ENCODE peak calls at places on chromosomes 7 and 10, in four cellular contexts. N, E, U and W are unnamed samples.

GRCh38 chr10:97640868-97641811 is 669 bp downstream of the PI4K2A start:
- DNase-seq in N (peak), E (peak), U (peak), W (no peak)

GRCh38 chr10:62352356-62352963 is 21.7 kb upstream of the ZNF365 start:
- DNase-seq in N (peak), E (no peak), U (no peak), W (no peak)

GRCh38 chr10:78952686-78953085 is 116.1 kb upstream of the ZMIZ1 start:
- DNase-seq in N (peak), E (no peak), U (no peak), W (no peak)

GRCh38 chr10:24894309-24894708 is 58.1 kb downstream of the PRTFDC1 start:
- DNase-seq in N (peak), E (no peak), U (no peak), W (no peak)

GRCh38 chr7:108459922-108460551 is 3.8 kb upstream of the NRCAM start:
- DNase-seq in N (peak), E (peak), U (peak), W (no peak)

GRCh38 chr10:101829561-101830315 is 11.5 kb upstream of the OGA start:
- DNase-seq in N (no peak), E (no peak), U (peak), W (no peak)

GRCh38 chr10:123132576-123133477 is 2.9 kb upstream of the HMX3 start:
- DNase-seq in N (peak), E (peak), U (peak), W (peak)

GRCh38 chr10:10852464-10852863 is 165.2 kb upstream of the CELF2 start:
- DNase-seq in N (no peak), E (no peak), U (no peak), W (no peak)

GRCh38 chr10:25738776-25739175 is 195.3 kb upstream of the MYO3A start:
- DNase-seq in N (no peak), E (no peak), U (no peak), W (no peak)

GRCh38 chr7:113742377-113742776 is 176.4 kb downstream of the PPP1R3A start:
- DNase-seq in N (no peak), E (no peak), U (no peak), W (no peak)

GRCh38 chr7:68074242-68074641 is 1077.6 kb downstream of the TYW1 start:
- DNase-seq in N (no peak), E (no peak), U (no peak), W (no peak)

GRCh38 chr10:34814228-34815173 is 595 bp downstream of the PARD3 start:
- DNase-seq in N (peak), E (peak), U (peak), W (peak)

GRCh38 chr7:50818324-50818723 is 35.6 kb upstream of the GRB10 start:
- DNase-seq in N (no peak), E (no peak), U (no peak), W (no peak)

GRCh38 chr7:43784030-43785001 is 25.8 kb downstream of the BLVRA start:
- DNase-seq in N (no peak), E (peak), U (no peak), W (no peak)

GRCh38 chr7:43785425-43785824 is 26.9 kb downstream of the BLVRA start:
- DNase-seq in N (peak), E (no peak), U (peak), W (no peak)

GRCh38 chr7:43779032-43779812 is 20.7 kb downstream of the BLVRA start:
- DNase-seq in N (peak), E (no peak), U (no peak), W (no peak)

GRCh38 chr7:43781726-43782607 is 23.5 kb downstream of the BLVRA start:
- DNase-seq in N (peak), E (peak), U (peak), W (no peak)

GRCh38 chr7:43782768-43783555 is 24.5 kb downstream of the BLVRA start:
- DNase-seq in N (no peak), E (no peak), U (no peak), W (no peak)
- TF ChIP-seq CTCF in N (no peak), E (no peak), U (no peak), W (no peak)

DNA sequence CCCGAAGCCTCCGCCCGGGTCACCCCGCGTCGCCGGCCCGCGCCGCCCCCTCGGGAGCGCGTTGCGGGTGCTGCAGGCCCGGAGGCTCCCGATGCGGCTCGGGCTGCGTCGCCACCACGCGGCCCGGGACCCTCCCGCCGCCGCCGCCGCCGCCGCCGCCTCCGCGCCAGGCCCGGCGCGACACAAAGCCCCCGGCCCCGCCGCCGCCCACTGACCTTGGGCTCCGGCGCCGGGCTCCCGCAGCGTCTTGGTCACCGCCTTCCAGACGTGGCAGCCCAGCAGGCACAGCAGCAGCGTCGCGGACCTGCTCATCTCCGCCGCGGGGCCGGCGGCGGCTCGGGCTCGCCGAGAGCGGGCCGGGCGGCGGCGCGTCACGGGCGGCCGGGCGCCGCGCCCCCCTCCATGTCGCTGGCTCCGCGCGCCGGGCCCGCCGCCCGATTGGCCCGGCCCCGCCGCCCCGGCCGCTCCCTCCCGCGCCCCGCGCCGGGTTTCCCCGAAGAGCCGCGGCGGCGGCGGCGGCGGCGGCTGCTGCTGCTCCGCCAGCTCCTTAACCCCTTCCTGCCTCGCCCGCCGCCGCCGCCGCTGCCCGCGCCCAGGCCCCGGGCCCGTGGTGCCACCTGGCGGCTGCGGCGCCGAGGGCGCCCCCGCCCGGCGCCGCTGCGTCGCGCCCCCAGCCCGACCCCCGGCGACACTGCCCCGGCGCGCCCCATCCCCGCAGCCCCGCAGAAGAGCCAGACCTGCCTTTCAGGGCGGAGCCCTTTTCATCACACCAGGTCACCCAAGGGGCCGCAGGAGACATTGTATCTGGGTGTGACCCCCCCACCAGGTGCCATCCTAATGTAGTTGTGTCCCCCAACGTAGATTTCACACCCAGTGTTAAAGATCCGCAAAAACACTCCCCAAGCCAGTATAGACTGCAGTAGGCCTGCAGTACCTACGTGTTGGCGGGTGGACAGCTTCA is at the start of gene FAM171A1:
- DNase-seq in N (peak), E (peak), U (peak), W (peak)
- TF ChIP-seq CTCF in N (peak), E (no peak), U (peak), W (peak)

GRCh38 chr10:73886085-73886529 is 11.8 kb upstream of the CAMK2G start:
- DNase-seq in N (peak), E (peak), U (peak), W (peak)

GRCh38 chr10:73886625-73887024 is 12.3 kb upstream of the CAMK2G start:
- DNase-seq in N (no peak), E (no peak), U (peak), W (no peak)

GRCh38 chr10:73889014-73889413 is 14.7 kb upstream of the CAMK2G start:
- DNase-seq in N (peak), E (peak), U (peak), W (no peak)

GRCh38 chr10:73888514-73888913 is 14.2 kb upstream of the CAMK2G start:
- DNase-seq in N (no peak), E (no peak), U (peak), W (no peak)

DNA sequence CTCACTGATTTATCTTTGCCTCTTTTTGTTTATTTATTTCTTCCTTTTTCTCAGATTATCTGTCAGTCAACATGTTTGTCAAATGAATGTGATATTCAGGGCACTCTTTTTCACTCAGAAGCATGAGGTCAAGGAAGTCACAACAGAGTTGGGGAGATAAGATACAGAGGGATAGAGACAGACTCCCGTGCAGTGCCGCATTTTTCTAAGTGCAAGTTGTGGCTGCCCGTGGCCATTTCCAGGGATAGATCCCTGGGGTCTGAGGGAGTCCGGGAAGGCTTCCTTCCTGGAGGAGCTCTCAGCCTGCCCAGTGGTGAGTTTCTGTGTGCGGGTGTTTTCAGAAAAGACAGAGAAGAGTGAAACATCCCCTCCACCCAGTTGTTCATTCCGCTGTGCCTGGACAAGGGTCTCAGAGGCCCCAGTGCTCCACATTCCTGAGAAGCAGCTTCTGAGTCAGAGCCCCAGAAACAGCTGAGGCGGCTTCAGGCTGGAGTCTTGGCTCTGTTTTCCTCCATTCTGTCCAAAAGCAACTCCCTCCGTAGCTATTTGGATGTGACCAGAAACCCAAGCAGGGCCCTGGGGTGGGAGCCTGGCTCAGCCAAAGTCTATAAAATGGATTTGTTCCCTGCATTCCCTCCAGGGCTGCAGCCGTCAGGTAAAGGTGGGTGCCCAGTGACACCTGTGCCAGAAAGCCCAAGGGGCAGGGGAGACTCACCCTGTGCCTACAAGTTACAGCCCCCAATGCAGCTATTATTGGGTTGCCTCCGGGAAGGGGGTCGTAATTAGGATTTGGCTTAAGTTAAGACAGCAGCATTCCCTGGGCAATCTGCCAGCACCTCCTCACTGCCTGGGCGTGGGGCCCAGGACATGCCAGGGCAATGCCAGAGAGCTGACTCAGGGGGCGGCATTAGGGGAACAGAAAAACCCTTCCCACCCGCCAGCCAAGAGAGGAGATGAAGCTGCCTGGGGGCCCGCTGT is 13.0 kb upstream of the CAMK2G start:
- DNase-seq in N (peak), E (no peak), U (peak), W (no peak)
- TF ChIP-seq CTCF in N (no peak), E (no peak), U (no peak), W (no peak)

DNA sequence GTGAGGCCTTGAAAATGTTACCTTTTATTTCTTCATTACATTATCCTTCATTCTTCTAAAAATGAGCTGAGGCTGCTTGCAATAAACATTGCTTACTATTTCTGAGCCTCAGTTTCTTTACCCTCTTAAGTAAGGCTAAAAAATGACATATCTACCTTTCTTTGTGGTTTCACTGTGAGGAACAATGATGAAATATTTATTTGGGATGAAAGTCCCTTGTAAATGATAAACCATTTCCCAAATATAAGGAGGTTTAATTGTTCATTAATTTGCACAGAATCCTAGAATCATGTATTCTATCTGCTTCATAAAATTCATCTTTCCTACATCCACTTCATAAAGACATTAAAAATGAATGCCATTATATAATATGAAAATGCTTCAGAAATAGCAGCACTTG is 27.9 kb downstream of the ZC3HAV1 start:
- DNase-seq in N (no peak), E (no peak), U (no peak), W (no peak)
- TF ChIP-seq CTCF in N (no peak), E (no peak), U (no peak), W (no peak)